ENCODE peak calls at places on chromosomes 3 and 15, in nine cellular contexts. Y, H, L, S, W, K, T, C and I are unnamed samples.

GRCh38 chr3:172561894-172562664 is 38.8 kb upstream of the TNFSF10 start:
- DNase-seq in L (no peak), K (no peak), H (no peak), W (no peak), Y (no peak), T (no peak), S (peak; percentile 14), C (no peak), I (no peak)

GRCh38 chr15:49279481-49280186 is 109.6 kb downstream of the GALK2 start:
- DNase-seq in T (no peak), C (no peak), Y (no peak), K (no peak), W (no peak), H (no peak), S (no peak), L (no peak), I (no peak)

GRCh38 chr3:186642014-186642413 is 1.8 kb downstream of the FETUB start:
- DNase-seq in T (no peak), H (no peak), K (no peak), C (no peak), W (no peak), Y (no peak), L (no peak), S (no peak), I (no peak)

GRCh38 chr3:168696119-168696518 is 600.4 kb upstream of the GOLIM4 start:
- DNase-seq in Y (no peak), L (no peak), H (no peak), W (no peak), T (no peak), C (no peak), S (no peak), K (no peak), I (no peak)

GRCh38 chr3:78116874-78117273 is 1077.0 kb downstream of the ROBO2 start:
- DNase-seq in S (no peak), T (no peak), Y (no peak), K (no peak), H (no peak), L (no peak), C (no peak), W (no peak), I (no peak)

GRCh38 chr3:194690501-194691372 is 5.1 kb downstream of the FAM43A start:
- DNase-seq in H (no peak), T (no peak), S (peak; percentile 74), C (no peak), W (no peak), Y (no peak), L (no peak), K (peak; percentile 51), I (no peak)

GRCh38 chr15:40859206-40859851 is 14.7 kb downstream of the RHOV start:
- DNase-seq in C (peak; percentile 84), Y (peak; percentile 98), K (peak; percentile 69), L (peak; percentile 79), W (peak; percentile 69), T (no peak), H (no peak), S (peak; percentile 73), I (peak; percentile 75)

GRCh38 chr15:58178668-58179067 is 40.5 kb downstream of the AQP9 start:
- DNase-seq in H (no peak), T (no peak), L (no peak), C (peak; percentile 32), W (no peak), K (no peak), Y (no peak), S (no peak), I (no peak)

GRCh38 chr15:73454096-73454495 is 11.1 kb downstream of the REC114 start:
- DNase-seq in K (no peak), W (no peak), L (no peak), T (no peak), H (no peak), C (no peak), Y (no peak), S (no peak), I (no peak)

GRCh38 chr3:66470285-66470684 is 30.5 kb downstream of the LRIG1 start:
- DNase-seq in W (no peak), Y (no peak), T (no peak), L (no peak), S (no peak), H (no peak), C (no peak), K (no peak), I (no peak)

DNA sequence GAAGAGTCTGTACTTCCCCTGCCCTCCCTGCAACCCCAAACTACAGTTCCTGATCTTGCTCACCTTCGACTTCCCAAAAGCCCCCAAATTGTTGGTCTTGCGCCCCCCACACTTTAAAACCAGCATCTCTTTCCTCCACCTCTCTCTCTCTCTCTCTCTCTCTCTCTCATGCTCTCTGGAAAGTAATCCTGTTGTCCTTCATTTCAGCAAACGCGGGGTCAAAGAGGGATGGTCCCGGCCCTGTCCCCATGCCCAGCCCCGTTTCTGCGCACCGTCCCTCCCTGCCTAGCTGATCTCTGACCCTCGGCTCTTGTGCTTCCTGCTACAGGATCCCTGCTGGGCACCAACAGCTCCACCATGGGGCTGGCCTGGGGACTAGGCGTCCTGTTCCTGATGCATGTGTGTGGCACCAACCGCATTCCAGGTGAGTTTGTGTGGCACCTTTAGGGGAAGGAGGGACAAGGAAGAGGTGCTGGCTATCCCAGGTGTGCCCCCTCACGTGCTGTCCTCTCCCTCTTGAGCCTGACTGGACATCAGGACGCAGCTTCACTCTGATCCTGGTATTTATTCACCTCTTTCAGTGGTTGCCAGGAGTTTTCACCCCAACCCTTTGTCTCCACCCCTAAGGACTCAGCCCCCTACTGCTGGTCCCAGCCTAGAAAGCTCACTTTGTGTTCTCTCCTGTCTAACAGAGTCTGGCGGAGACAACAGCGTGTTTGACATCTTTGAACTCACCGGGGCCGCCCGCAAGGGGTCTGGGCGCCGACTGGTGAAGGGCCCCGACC is 814 bp downstream of the THBS1 start:
- DNase-seq in S (peak; percentile 46), L (peak; percentile 74), H (peak; percentile 88), W (no peak), Y (no peak), K (peak; percentile 78), C (peak; percentile 18), T (no peak), I (peak; percentile 11)
- TF ChIP-seq POLR2AphosphoS5 in S (peak; percentile 1), L (no peak), H (peak; percentile 52), W (no peak), Y (peak; percentile 88), K (no peak), C (no peak), T (no peak), I (no peak)

DNA sequence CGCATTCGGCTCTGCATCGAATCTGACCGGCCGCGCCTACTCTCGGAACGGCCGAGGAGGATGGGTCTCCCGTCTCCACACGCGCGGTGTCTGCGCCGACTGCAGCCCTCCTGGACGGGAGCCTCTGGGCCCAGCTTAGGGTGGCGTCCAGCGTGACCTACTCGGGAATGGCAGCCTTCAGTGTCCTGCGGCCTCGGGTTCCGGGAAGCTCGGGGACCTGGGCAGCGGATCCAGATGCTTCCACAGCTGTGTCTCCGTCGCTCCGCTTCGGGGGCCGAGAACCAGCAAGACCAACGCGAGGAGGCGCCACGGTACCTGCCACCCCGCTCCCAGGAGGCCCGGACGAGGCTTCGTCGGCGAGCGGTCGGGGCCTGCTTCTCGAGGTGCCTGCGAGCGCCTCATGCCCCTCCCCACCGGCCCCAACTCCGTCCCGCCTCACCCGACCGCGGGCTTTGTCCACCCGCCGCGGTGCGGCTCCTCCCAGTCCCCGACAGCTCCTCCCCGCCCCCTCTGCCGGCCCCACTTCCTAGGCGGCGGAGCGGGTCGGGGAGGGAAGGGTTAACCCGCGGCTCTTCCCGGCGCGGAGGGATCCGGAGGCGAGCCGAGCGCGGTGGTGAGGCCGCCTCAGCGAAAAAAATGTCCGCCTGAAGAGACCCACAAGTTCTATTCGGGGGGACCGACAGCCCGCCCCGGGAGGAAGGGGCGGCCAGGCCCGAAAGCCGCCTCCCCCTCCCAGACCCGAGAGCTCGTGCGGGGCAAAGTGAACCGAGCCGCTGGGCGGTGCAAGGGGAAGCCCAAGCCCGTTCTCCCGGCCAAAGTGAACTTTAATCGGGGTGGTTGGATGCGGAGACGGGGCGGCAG is at the start of gene TCF12:
- DNase-seq in W (peak; percentile 82), T (peak; percentile 68), S (peak; percentile 94), K (peak; percentile 71), H (peak; percentile 97), L (peak; percentile 85), Y (peak; percentile 94), C (peak; percentile 95), I (peak; percentile 84)
- TF ChIP-seq POLR2A in W (no peak), T (peak; percentile 89), S (peak; percentile 45), K (peak; percentile 55), H (peak; percentile 20), L (peak; percentile 57), Y (peak; percentile 75), C (peak; percentile 82), I (no peak)

GRCh38 chr3:89364309-89364708 is 256.9 kb downstream of the EPHA3 start:
- DNase-seq in C (no peak), T (no peak), H (no peak), K (no peak), S (no peak), L (no peak), W (no peak), Y (no peak), I (no peak)
- TF ChIP-seq POLR2AphosphoS5 in C (no peak), T (no peak), H (no peak), K (no peak), S (no peak), L (no peak), W (no peak), Y (no peak), I (no peak)

DNA sequence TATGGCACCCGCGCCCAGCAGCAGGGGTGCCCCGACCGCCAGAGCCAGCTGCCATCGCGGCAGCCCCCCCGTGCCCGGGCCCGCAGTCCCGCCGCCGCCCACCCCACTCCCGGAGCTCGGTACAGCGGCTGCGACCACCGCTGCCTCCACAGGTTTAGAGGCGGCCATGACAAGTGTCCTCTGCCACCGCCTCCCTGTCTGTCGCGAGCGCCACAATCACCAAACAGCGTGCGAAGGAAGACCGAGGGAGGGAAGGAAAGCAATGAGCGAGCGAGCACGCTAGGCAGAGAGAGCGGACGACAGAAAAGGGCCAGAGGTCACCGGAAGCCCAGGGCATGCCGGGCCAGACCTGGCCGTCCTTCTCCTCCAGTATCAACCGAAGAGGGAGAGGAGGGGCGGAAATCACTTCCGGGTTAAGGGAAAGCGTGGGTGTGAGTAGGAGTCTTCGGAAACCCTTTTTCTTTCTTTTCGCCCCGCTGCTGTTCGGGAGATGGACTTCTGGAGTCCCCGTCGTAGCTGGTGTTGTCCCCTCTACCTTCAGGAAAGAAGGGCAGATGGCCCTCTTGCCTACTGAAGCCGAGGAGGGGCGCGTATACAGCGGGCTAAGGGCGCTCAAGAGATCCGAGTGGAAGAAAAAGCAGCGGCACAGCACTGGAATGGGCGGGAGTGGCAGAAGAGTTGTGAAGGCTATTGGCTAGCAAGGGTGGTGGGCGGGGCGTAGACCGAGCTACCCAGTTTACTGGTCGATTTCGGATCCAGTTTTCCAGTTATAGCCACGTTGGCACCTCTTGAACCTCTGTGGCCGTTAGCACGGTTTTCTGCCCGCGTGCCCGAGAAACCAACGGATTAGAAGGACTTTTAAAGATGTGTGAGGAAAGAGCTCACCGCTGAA is at the start of the genes LNP1 and TOMM70:
- DNase-seq in H (peak; percentile 98), Y (peak; percentile 93), C (peak; percentile 86), L (peak; percentile 97), K (peak; percentile 96), W (peak; percentile 56), T (peak; percentile 85), S (peak; percentile 98), I (peak; percentile 58)
- TF ChIP-seq POLR2A in H (peak; percentile 72), Y (peak; percentile 88), C (peak; percentile 94), L (no peak), K (peak; percentile 89), W (peak; percentile 87), T (peak; percentile 86), S (peak; percentile 93), I (peak; percentile 87)

DNA sequence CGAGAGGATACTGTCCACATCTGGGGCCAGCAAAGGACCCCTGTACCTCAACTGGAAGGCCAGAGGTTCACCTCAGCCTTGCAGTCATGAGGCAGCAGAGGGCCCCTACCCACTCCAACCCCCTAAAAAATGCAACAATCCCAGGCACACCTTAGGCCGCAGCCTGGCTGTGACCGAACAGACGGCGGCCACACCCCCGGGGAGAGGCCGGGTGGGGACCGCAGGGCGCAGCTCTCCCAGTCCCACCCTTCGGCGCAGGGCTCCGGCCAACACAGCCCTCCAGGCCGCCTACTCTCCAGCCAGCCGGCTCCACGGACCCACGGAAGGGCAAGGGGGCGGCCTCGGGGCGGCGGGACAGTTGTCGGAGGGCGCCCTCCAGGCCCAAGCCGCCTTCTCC is 457 bp upstream of the DNAJA4 start:
- DNase-seq in T (no peak), W (no peak), Y (no peak), L (no peak), H (no peak), S (no peak), C (no peak), K (no peak), I (no peak)
- TF ChIP-seq POLR2AphosphoS5 in T (no peak), W (no peak), Y (no peak), L (no peak), H (no peak), S (no peak), C (no peak), K (no peak), I (no peak)